ENCODE peak calls at places on chromosomes 12 and 14, in six cellular contexts. I, V, R, A, L and T are unnamed samples. For H3K4me1, the result is how much of the 10 kb centered on the place peaks cover.

GRCh38 chr14:101075025-101075800 is 171.7 kb upstream of the RTL1 start:
- DNase-seq in I (no peak), V (no peak), R (no peak), A (peak), L (no peak), T (peak)

GRCh38 chr12:66662729-66663128 is 16.1 kb downstream of the GRIP1 start:
- DNase-seq in I (no peak), V (no peak), R (no peak), A (no peak), L (no peak), T (no peak)

GRCh38 chr12:47413806-47414205 is 292.0 kb downstream of the RPAP3 start:
- DNase-seq in I (no peak), V (no peak), R (no peak), A (no peak), L (no peak), T (no peak)

GRCh38 chr12:89537389-89537788 is 11.5 kb upstream of the POC1B start:
- DNase-seq in I (no peak), V (no peak), R (no peak), A (no peak), L (no peak), T (no peak)

GRCh38 chr12:11795192-11795909 is 145.9 kb downstream of the ETV6 start:
- DNase-seq in I (no peak), V (no peak), R (no peak), A (no peak), L (no peak), T (no peak)

GRCh38 chr14:54908230-54908629 is 5.6 kb upstream of the GCH1 start:
- DNase-seq in I (no peak), V (no peak), R (no peak), A (no peak), L (no peak), T (no peak)

GRCh38 chr12:47184813-47185212 is 105.1 kb upstream of the AMIGO2 start:
- DNase-seq in I (no peak), V (no peak), R (no peak), A (no peak), L (no peak), T (no peak)

GRCh38 chr14:61126083-61126962 is 145.3 kb downstream of the SLC38A6 start:
- DNase-seq in I (no peak), V (no peak), R (no peak), A (no peak), L (no peak), T (no peak)

GRCh38 chr14:39704581-39704980 is 272.3 kb upstream of the FBXO33 start:
- DNase-seq in I (no peak), V (no peak), R (no peak), A (no peak), L (no peak), T (no peak)

GRCh38 chr14:104020471-104020870 is 65.0 kb upstream of the ASPG start:
- DNase-seq in I (no peak), V (no peak), R (no peak), A (no peak), L (no peak), T (no peak)

GRCh38 chr12:107328442-107329133 is 235.2 kb upstream of the CRY1 start:
- DNase-seq in I (no peak), V (no peak), R (no peak), A (no peak), L (no peak), T (no peak)

GRCh38 chr14:79510659-79511058 is 700.6 kb downstream of the DIO2 start:
- DNase-seq in I (no peak), V (no peak), R (no peak), A (no peak), L (no peak), T (no peak)

GRCh38 chr14:89225607-89226006 is 191.4 kb downstream of the FOXN3 start:
- DNase-seq in I (no peak), V (no peak), R (no peak), A (no peak), L (no peak), T (no peak)

GRCh38 chr14:64823305-64823985 is 56.3 kb downstream of the SPTB start:
- DNase-seq in I (peak), V (peak), R (peak), A (peak), L (peak), T (peak)

GRCh38 chr14:104794641-104795467 is 694 bp downstream of the AKT1 start:
- DNase-seq in I (no peak), V (no peak), R (no peak), A (peak), L (no peak), T (no peak)

GRCh38 chr12:29634057-29634456 is 136.6 kb upstream of the OVCH1 start:
- DNase-seq in I (no peak), V (no peak), R (no peak), A (no peak), L (no peak), T (no peak)

GRCh38 chr14:105865904-105866840 is 339.8 kb downstream of the TMEM121 start:
- DNase-seq in I (no peak), V (peak), R (no peak), A (no peak), L (peak), T (peak)

GRCh38 chr12:116050266-116050665 is 227.2 kb downstream of the MED13L start:
- DNase-seq in I (no peak), V (no peak), R (no peak), A (no peak), L (no peak), T (no peak)

GRCh38 chr14:33692762-33693161 is 258.1 kb downstream of the EGLN3 start:
- DNase-seq in I (no peak), V (no peak), R (no peak), A (no peak), L (no peak), T (no peak)

GRCh38 chr14:37246427-37246829 is 48.7 kb downstream of the MIPOL1 start:
- DNase-seq in I (no peak), V (no peak), R (peak), A (no peak), L (no peak), T (no peak)

GRCh38 chr14:68520637-68521556 is 272.0 kb downstream of the ZFP36L1 start:
- DNase-seq in I (peak), V (no peak), R (no peak), A (no peak), L (no peak), T (no peak)

GRCh38 chr14:61567838-61568571 is 127.3 kb upstream of the HIF1A start:
- DNase-seq in I (no peak), V (no peak), R (peak), A (peak), L (no peak), T (no peak)

GRCh38 chr12:42524716-42525115 is 64.8 kb downstream of the PRICKLE1 start:
- DNase-seq in I (no peak), V (no peak), R (no peak), A (no peak), L (no peak), T (no peak)

GRCh38 chr14:55752580-55753365 is 172.8 kb downstream of the KTN1 start:
- DNase-seq in I (peak), V (no peak), R (no peak), A (no peak), L (no peak), T (no peak)

GRCh38 chr12:121872546-121873223 is 14.0 kb upstream of the HPD start:
- DNase-seq in I (no peak), V (no peak), R (no peak), A (no peak), L (peak), T (no peak)

GRCh38 chr12:122096591-122097149 is 18.1 kb downstream of the MLXIP start:
- DNase-seq in I (no peak), V (no peak), R (no peak), A (no peak), L (no peak), T (no peak)

GRCh38 chr12:119202121-119202527 is 23.4 kb downstream of the HSPB8 start:
- DNase-seq in I (no peak), V (no peak), R (no peak), A (no peak), L (no peak), T (peak)

GRCh38 chr14:68584786-68585185 is 208.1 kb downstream of the ZFP36L1 start:
- DNase-seq in I (no peak), V (no peak), R (no peak), A (no peak), L (no peak), T (no peak)

GRCh38 chr12:87152084-87152483 is 877.1 kb downstream of the C12orf50 start:
- DNase-seq in I (no peak), V (no peak), R (no peak), A (no peak), L (no peak), T (no peak)

GRCh38 chr14:73295198-73295796 is 58.0 kb downstream of the PAPLN start:
- DNase-seq in I (no peak), V (no peak), R (no peak), A (no peak), L (no peak), T (no peak)

DNA sequence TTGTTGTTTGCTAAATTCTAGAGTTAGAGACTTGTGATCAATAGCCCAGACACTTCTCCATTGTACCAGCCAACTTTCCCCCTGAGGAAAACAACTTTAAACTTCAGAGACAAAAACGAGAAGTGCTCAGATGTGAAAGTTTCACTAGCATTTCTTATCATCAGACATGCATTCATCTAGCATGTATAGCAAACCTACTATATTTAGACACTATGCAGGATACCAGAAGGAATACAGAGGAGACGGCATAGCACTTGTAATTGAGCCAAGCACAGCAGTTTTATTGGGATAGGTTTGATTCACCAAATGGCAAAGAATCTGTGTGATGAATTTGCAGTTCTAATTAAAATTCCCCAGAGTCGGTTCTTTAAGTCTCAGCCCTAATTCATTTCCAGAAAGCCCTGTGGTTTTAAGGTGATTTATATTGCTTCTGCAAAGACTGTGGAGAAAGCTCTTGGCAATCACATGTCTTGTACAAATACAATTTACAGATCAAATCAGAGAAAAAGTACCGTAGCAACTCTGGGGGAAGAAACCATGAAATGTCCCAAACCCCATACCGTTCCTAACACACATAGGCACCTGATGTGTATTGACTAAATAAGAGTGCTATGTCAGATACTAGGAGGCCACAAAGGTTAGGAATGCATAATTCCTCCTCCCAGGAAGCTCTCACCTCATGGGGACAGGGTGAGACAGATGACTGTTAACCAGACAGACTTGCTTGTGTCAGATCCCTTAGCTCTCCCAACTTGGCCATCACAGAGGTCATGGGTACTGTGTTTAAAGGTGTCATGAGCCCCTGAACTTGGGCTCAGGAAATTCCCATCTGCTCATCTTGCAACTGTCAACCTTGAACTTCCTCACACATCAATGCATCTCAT is 69.6 kb upstream of the KRAS start:
- DNase-seq in I (no peak), V (no peak), R (no peak), A (no peak), L (no peak), T (no peak)
- H3K4me1 ChIP-seq in I (under half), V (under half), R (under half), A (under half), L (under half), T (under half)

GRCh38 chr12:56522486-56523193 is 1.0 kb downstream of the RBMS2 start:
- DNase-seq in I (no peak), V (no peak), R (peak), A (no peak), L (no peak), T (no peak)

GRCh38 chr12:56521590-56522371 is at the start of gene RBMS2:
- DNase-seq in I (peak), V (peak), R (peak), A (peak), L (peak), T (peak)

GRCh38 chr12:56520025-56520810 is 1.4 kb upstream of the RBMS2 start:
- DNase-seq in I (no peak), V (no peak), R (no peak), A (no peak), L (no peak), T (no peak)

GRCh38 chr12:56518570-56518969 is 3.0 kb upstream of the RBMS2 start:
- DNase-seq in I (no peak), V (no peak), R (no peak), A (no peak), L (no peak), T (no peak)

DNA sequence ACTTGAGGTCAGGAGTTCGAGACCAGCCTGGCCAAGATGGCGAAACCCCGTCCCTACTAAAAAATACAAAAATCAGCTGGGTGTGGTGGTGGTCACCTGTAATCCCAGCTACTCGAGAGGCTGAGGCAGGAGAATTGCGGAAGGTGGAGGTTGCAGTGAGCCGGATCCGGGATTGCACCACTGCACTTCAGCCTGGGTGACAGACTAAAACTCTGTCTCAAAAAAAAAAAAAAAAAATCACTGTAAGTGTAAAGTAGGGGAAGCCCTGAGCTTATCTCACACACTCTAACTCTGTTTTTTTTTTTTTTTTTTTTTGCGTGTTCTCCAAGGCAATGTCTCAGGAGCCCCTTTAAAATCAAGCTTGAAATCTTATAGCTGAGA is 421 bp upstream of the RBMS2 start:
- DNase-seq in I (no peak), V (no peak), R (no peak), A (no peak), L (no peak), T (peak)
- H3K4me3 ChIP-seq in I (no peak), V (peak), R (no peak), A (peak), L (peak), T (peak)

GRCh38 chr14:66066991-66067788 is 419.0 kb upstream of the CCDC196 start:
- DNase-seq in I (no peak), V (no peak), R (no peak), A (no peak), L (no peak), T (no peak)
- H3K4me1 ChIP-seq in I (under half), V (under half), R (under half), A (under half), L (under half), T (under half)

GRCh38 chr12:53982616-53983579 is 2.0 kb upstream of the HOXC10 start:
- DNase-seq in I (no peak), V (no peak), R (no peak), A (no peak), L (no peak), T (no peak)

GRCh38 chr12:53981652-53982565 is 3.0 kb upstream of the HOXC10 start:
- DNase-seq in I (no peak), V (no peak), R (no peak), A (no peak), L (no peak), T (no peak)

GRCh38 chr12:53985358-53985899 is 483 bp downstream of the HOXC10 start:
- DNase-seq in I (no peak), V (no peak), R (no peak), A (no peak), L (no peak), T (peak)

GRCh38 chr12:53984901-53985357 is at the start of gene HOXC10:
- DNase-seq in I (peak), V (peak), R (no peak), A (peak), L (peak), T (peak)

GRCh38 chr12:53983580-53984572 is 1.1 kb upstream of the HOXC10 start:
- DNase-seq in I (no peak), V (no peak), R (no peak), A (no peak), L (no peak), T (peak)
- H3K4me3 ChIP-seq in I (no peak), V (no peak), R (no peak), A (no peak), L (no peak), T (no peak)

GRCh38 chr12:111410229-111411186 is 4.8 kb downstream of the SH2B3 start:
- DNase-seq in I (no peak), V (no peak), R (no peak), A (no peak), L (peak), T (no peak)
- H3K4me1 ChIP-seq in I (half or more), V (half or more), R (under half), A (under half), L (half or more), T (half or more)

DNA sequence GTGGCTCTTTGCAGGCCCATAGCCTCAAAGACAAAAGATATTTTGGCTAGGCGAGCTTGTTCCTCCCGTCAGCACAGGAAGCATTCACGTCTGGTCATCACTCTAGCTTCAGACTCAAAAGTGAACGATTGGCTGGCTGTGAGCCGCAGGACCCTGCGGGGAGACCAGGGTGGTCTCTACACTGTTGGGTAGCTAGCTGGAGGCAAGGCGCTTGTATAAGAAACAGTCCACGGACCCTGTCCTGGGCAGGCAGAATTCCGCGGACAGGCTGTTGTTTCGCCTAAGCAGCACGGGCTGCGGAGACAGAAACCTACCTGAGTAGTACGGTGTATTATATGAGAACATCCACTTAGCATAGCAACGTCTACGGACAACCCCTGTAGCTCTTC is 29.6 kb downstream of the WBP11 start:
- DNase-seq in I (no peak), V (no peak), R (no peak), A (no peak), L (no peak), T (no peak)
- H3K4me3 ChIP-seq in I (peak), V (peak), R (peak), A (no peak), L (peak), T (peak)

GRCh38 chr14:99527026-99527425 is 45.8 kb downstream of the CCNK start:
- DNase-seq in I (no peak), V (no peak), R (no peak), A (no peak), L (no peak), T (no peak)
- H3K4me1 ChIP-seq in I (under half), V (under half), R (half or more), A (under half), L (half or more), T (under half)

DNA sequence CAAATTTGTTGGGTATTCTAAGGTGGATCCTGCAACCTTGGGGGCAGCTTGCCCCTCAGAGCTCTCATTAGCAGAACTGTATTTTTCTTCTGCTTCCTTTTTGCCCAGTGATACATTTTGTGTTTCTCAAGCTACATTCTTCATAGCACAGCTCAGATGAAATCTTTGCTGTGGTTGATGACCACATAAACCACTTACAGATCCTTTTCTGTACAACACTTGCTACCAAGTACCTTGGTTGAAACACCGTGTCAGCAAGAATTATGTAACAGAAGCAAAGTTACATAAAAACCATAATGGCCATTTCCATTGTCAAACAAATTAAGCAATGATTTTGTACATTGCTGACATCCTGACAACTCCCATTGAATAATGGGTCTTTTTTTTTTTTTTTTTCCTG is 9.7 kb upstream of the PLBD1 start:
- DNase-seq in I (no peak), V (no peak), R (no peak), A (no peak), L (no peak), T (no peak)
- H3K4me3 ChIP-seq in I (no peak), V (no peak), R (no peak), A (no peak), L (no peak), T (no peak)